ENCODE peak calls at places on chromosomes 12 and 14, in nine cellular contexts. A, S, H, L, U, J, G, I and X are unnamed samples.

GRCh38 chr14:64038857-64039542 is 186.2 kb downstream of the SYNE2 start:
- DNase-seq in I (no peak), U (no peak), J (no peak), A (no peak), H (no peak), L (no peak), G (no peak), S (no peak), X (no peak)

GRCh38 chr14:26896447-26896846 is 298.6 kb upstream of the NOVA1 start:
- DNase-seq in A (no peak), S (no peak), I (no peak), L (no peak), U (peak; percentile 49), J (no peak), G (no peak), H (no peak), X (no peak)

GRCh38 chr12:132141976-132142678 is 2.0 kb downstream of the DDX51 start:
- DNase-seq in G (no peak), S (no peak), I (no peak), H (no peak), J (no peak), A (peak; percentile 73), U (no peak), L (no peak), X (no peak)

GRCh38 chr12:116592116-116592637 is 33.0 kb downstream of the MAP1LC3B2 start:
- DNase-seq in J (no peak), I (no peak), U (peak; percentile 19), S (no peak), L (no peak), G (no peak), A (no peak), H (no peak), X (peak; percentile 55)

GRCh38 chr12:32399373-32400113 is at the start of gene FGD4:
- DNase-seq in I (peak; percentile 89), S (peak; percentile 94), A (peak; percentile 94), J (peak; percentile 93), L (peak; percentile 95), G (peak; percentile 86), H (peak; percentile 78), U (peak; percentile 31), X (peak; percentile 93)

GRCh38 chr14:31934767-31935266 is 142.3 kb upstream of the ARHGAP5 start:
- DNase-seq in G (no peak), L (peak; percentile 77), S (peak; percentile 79), I (peak; percentile 32), A (no peak), U (no peak), J (peak; percentile 71), H (no peak), X (peak; percentile 37)

GRCh38 chr12:124847113-124847512 is 16.6 kb downstream of the SCARB1 start:
- DNase-seq in S (no peak), G (no peak), A (peak; percentile 52), L (no peak), H (no peak), J (no peak), U (no peak), I (no peak), X (peak; percentile 61)

GRCh38 chr14:22864979-22865378 is 6.6 kb upstream of the LRP10 start:
- DNase-seq in I (no peak), S (no peak), G (no peak), L (no peak), U (no peak), H (no peak), J (no peak), A (no peak), X (no peak)

GRCh38 chr12:56679834-56680575 is 8.1 kb downstream of the PTGES3 start:
- DNase-seq in I (no peak), G (no peak), U (no peak), H (no peak), L (no peak), S (no peak), J (no peak), A (no peak), X (no peak)

GRCh38 chr12:125211464-125211863 is 146.2 kb downstream of the AACS start:
- DNase-seq in J (no peak), A (no peak), L (no peak), U (no peak), G (no peak), S (no peak), I (no peak), H (no peak), X (no peak)

GRCh38 chr14:23056956-23057756 is at the start of gene CDH24:
- DNase-seq in H (peak; percentile 83), L (peak; percentile 77), A (peak; percentile 98), U (peak; percentile 36), S (peak; percentile 67), I (peak; percentile 83), J (peak; percentile 42), G (peak; percentile 92), X (peak; percentile 85)

GRCh38 chr14:39184628-39185255 is 9.7 kb downstream of the PNN start:
- DNase-seq in J (no peak), G (no peak), I (no peak), H (no peak), L (no peak), A (no peak), S (no peak), U (no peak), X (no peak)

GRCh38 chr12:101695698-101696097 is 1.7 kb upstream of the CHPT1 start:
- DNase-seq in H (no peak), L (no peak), J (no peak), S (no peak), G (no peak), I (no peak), U (no peak), A (no peak), X (no peak)

GRCh38 chr12:55946553-55946952 is 15.6 kb downstream of the DGKA start:
- DNase-seq in L (no peak), I (no peak), U (no peak), J (no peak), S (no peak), G (no peak), H (no peak), A (no peak), X (no peak)

GRCh38 chr14:104724981-104725771 is 1.1 kb downstream of the ADSS1 start:
- DNase-seq in G (no peak), S (peak; percentile 68), L (peak; percentile 39), H (no peak), A (peak; percentile 98), U (no peak), I (peak; percentile 61), J (peak; percentile 41), X (peak; percentile 85)

GRCh38 chr14:53295985-53296582 is 143.0 kb upstream of the DDHD1 start:
- DNase-seq in J (peak; percentile 66), I (peak; percentile 50), H (peak; percentile 12), G (no peak), U (peak; percentile 27), L (peak; percentile 25), S (no peak), A (no peak), X (no peak)

GRCh38 chr14:52513249-52513648 is 39.1 kb downstream of the TXNDC16 start:
- DNase-seq in A (no peak), L (no peak), U (no peak), S (no peak), H (no peak), J (no peak), G (no peak), I (no peak), X (no peak)

GRCh38 chr14:87615822-87616679 is 376.9 kb downstream of the GALC start:
- DNase-seq in S (peak; percentile 84), G (peak; percentile 39), J (peak; percentile 57), H (peak; percentile 28), A (no peak), U (peak; percentile 37), L (peak; percentile 58), I (peak; percentile 47), X (peak; percentile 27)

GRCh38 chr12:15932975-15933374 is 21.8 kb downstream of the DERA start:
- DNase-seq in S (no peak), U (no peak), J (no peak), A (no peak), L (no peak), H (no peak), G (no peak), I (no peak), X (no peak)

GRCh38 chr14:60514378-60515243 is 5.7 kb downstream of the SIX6 start:
- DNase-seq in A (peak; percentile 89), L (peak; percentile 37), U (no peak), I (no peak), G (no peak), J (no peak), H (peak; percentile 54), S (peak; percentile 88), X (no peak)

GRCh38 chr12:110546339-110546738 is 36.8 kb downstream of the PPTC7 start:
- DNase-seq in J (peak; percentile 61), S (no peak), I (no peak), L (peak; percentile 82), U (peak; percentile 81), A (peak; percentile 72), H (no peak), G (no peak), X (no peak)

GRCh38 chr14:94042433-94043091 is 16.4 kb downstream of the OTUB2 start:
- DNase-seq in H (no peak), A (no peak), L (no peak), I (no peak), U (no peak), S (no peak), G (no peak), J (no peak), X (no peak)

GRCh38 chr12:115362319-115362976 is 678.5 kb upstream of the TBX3 start:
- DNase-seq in U (no peak), H (no peak), G (no peak), I (no peak), S (no peak), A (no peak), J (peak; percentile 16), L (no peak), X (no peak)

GRCh38 chr12:70243510-70244331 is 488 bp downstream of the CNOT2 start:
- DNase-seq in J (peak; percentile 71), I (peak; percentile 70), S (peak; percentile 79), A (peak; percentile 89), H (peak; percentile 70), L (peak; percentile 73), U (no peak), G (peak; percentile 39), X (peak; percentile 73)

GRCh38 chr12:108615918-108616317 is 17.8 kb downstream of the SELPLG start:
- DNase-seq in U (no peak), L (no peak), A (no peak), S (no peak), H (no peak), J (no peak), I (no peak), G (no peak), X (no peak)

GRCh38 chr14:52551696-52552062 is 626 bp downstream of the TXNDC16 start:
- DNase-seq in S (no peak), H (no peak), A (peak; percentile 72), L (peak; percentile 33), U (no peak), G (no peak), J (peak; percentile 51), I (peak; percentile 50), X (no peak)

GRCh38 chr14:60061371-60061770 is 30.4 kb upstream of the PCNX4 start:
- DNase-seq in L (no peak), G (no peak), A (no peak), H (no peak), I (no peak), S (no peak), U (no peak), J (no peak), X (no peak)